ENCODE peak calls at places on chromosomes 5 and 9, in six cellular contexts. N is activated T-cell treated with anti-CD3 and anti-CD28 coated beads, Interleukin-2, amount 50 U/mL, for 72 hours; H is neuronal stem cell; E is iPS-NIHi11; J is CD8-positive, alpha-beta memory T cell; M is HEK293T. O is an unnamed sample.
A peak's percentile ranks its signal among the peaks of the same experiment; 100 is the strongest.

GRCh38 chr5:68534131-68534940 is 318.8 kb downstream of the PIK3R1 start:
- DNase-seq in N (no peak), H (peak; percentile 18), E (peak; percentile 21), J (no peak), M (no peak), O (no peak)

GRCh38 chr9:14908221-14909206 is 1.7 kb downstream of the FREM1 start:
- DNase-seq in N (no peak), H (no peak), E (peak; percentile 41), J (no peak), M (no peak), O (no peak)

GRCh38 chr5:78611161-78611605 is 37.4 kb downstream of the LHFPL2 start:
- DNase-seq in N (no peak), H (peak; percentile 21), E (peak; percentile 46), J (no peak), M (no peak), O (no peak)

GRCh38 chr9:21590058-21590996 is 108.2 kb upstream of the IFNE start:
- DNase-seq in N (no peak), H (no peak), E (no peak), J (no peak), M (no peak), O (no peak)

GRCh38 chr5:90709323-90710148 is 150.9 kb downstream of the ADGRV1 start:
- DNase-seq in N (peak; percentile 4), H (peak; percentile 27), E (peak; percentile 68), J (no peak), M (peak; percentile 54), O (no peak)

GRCh38 chr5:57745029-57745428 is 262.4 kb upstream of the ACTBL2 start:
- DNase-seq in N (no peak), H (no peak), E (no peak), J (no peak), M (no peak), O (no peak)

GRCh38 chr5:170589643-170590042 is 85.8 kb downstream of the KCNIP1 start:
- DNase-seq in N (no peak), H (no peak), E (no peak), J (no peak), M (no peak), O (no peak)

GRCh38 chr9:121836382-121836885 is 185.0 kb downstream of the DAB2IP start:
- DNase-seq in N (no peak), H (no peak), E (no peak), J (no peak), M (no peak), O (no peak)

GRCh38 chr5:175483337-175483736 is 5.0 kb downstream of the SFXN1 start:
- DNase-seq in N (no peak), H (no peak), E (no peak), J (no peak), M (no peak), O (no peak)

GRCh38 chr9:114988962-114989599 is 58.7 kb upstream of the TNFSF8 start:
- DNase-seq in N (peak; percentile 72), H (no peak), E (no peak), J (no peak), M (no peak), O (peak; percentile 26)

GRCh38 chr5:123051206-123051605 is 14.7 kb upstream of the PPIC start:
- DNase-seq in N (no peak), H (no peak), E (no peak), J (no peak), M (no peak), O (no peak)

GRCh38 chr5:172280937-172281336 is 2.6 kb downstream of the UBTD2 start:
- DNase-seq in N (no peak), H (no peak), E (no peak), J (no peak), M (no peak), O (no peak)

GRCh38 chr9:33852216-33852826 is 35.4 kb downstream of the UBE2R2 start:
- DNase-seq in N (peak; percentile 36), H (peak; percentile 5), E (peak; percentile 28), J (peak; percentile 33), M (peak; percentile 52), O (peak; percentile 52)

GRCh38 chr9:38338359-38339014 is 54.0 kb upstream of the ALDH1B1 start:
- DNase-seq in N (no peak), H (no peak), E (no peak), J (no peak), M (no peak), O (no peak)

GRCh38 chr5:8766448-8766847 is 779.4 kb downstream of the SEMA5A start:
- DNase-seq in N (no peak), H (no peak), E (no peak), J (no peak), M (no peak), O (no peak)

GRCh38 chr5:133562554-133562953 is 49.8 kb downstream of the FSTL4 start:
- DNase-seq in N (no peak), H (no peak), E (no peak), J (no peak), M (no peak), O (no peak)

GRCh38 chr5:36366883-36367282 is 65.2 kb upstream of the RANBP3L start:
- DNase-seq in N (no peak), H (no peak), E (no peak), J (no peak), M (no peak), O (no peak)

GRCh38 chr9:136175745-136176290 is 29.1 kb downstream of the LHX3 start:
- DNase-seq in N (no peak), H (no peak), E (no peak), J (no peak), M (no peak), O (no peak)

GRCh38 chr5:59380350-59380951 is 513.1 kb downstream of the PDE4D start:
- DNase-seq in N (peak; percentile 39), H (no peak), E (peak; percentile 30), J (peak; percentile 26), M (peak; percentile 45), O (peak; percentile 50)

GRCh38 chr5:177957241-177957640 is 38.8 kb downstream of the PROP1 start:
- DNase-seq in N (no peak), H (no peak), E (no peak), J (no peak), M (no peak), O (no peak)

GRCh38 chr9:80954521-80954920 is 734.8 kb downstream of the TLE1 start:
- DNase-seq in N (no peak), H (no peak), E (no peak), J (no peak), M (no peak), O (no peak)

GRCh38 chr5:87121315-87122170 is 146.1 kb upstream of the RASA1 start:
- DNase-seq in N (peak; percentile 61), H (no peak), E (no peak), J (peak; percentile 42), M (no peak), O (peak; percentile 65)

GRCh38 chr5:74934949-74935751 is 69.0 kb upstream of the FAM169A start:
- DNase-seq in N (peak; percentile 30), H (no peak), E (no peak), J (peak; percentile 22), M (no peak), O (peak; percentile 49)

GRCh38 chr5:32767948-32768427 is 56.9 kb downstream of the NPR3 start:
- DNase-seq in N (no peak), H (no peak), E (no peak), J (no peak), M (no peak), O (no peak)

GRCh38 chr9:74953235-74953741 is 576 bp upstream of the C9orf40 start:
- DNase-seq in N (peak; percentile 7), H (no peak), E (no peak), J (no peak), M (no peak), O (no peak)

GRCh38 chr9:133003671-133004090 is 25.2 kb downstream of the GFI1B start:
- DNase-seq in N (no peak), H (no peak), E (peak; percentile 71), J (no peak), M (no peak), O (no peak)

GRCh38 chr9:11064853-11065252 is 452.1 kb upstream of the PTPRD start:
- DNase-seq in N (no peak), H (no peak), E (peak; percentile 10), J (no peak), M (peak; percentile 3), O (no peak)